ENCODE peak calls at places on chromosomes 12 and 14, in nine cellular contexts. X is activated T-cell treated with anti-CD3 and anti-CD28 coated beads for 24 hours; K is T-cell; L is mucosa of descending colon; Y is activated naive CD4-positive, alpha-beta T cell treated with Interleukin-2 at 50 U/mL for 16 hours; D is CD8-positive, alpha-beta T cell; G is fibroblast of villous mesenchyme; B is NCI-H748 treated with DMSO at 0.1 percent for 48 hours; C is EL. N is an unnamed sample.

GRCh38 chr14:75489480-75489837 is 32.8 kb upstream of the BATF start:
- DNase-seq in X (no peak), K (no peak), L (no peak), Y (no peak), D (no peak), G (no peak), B (no peak), C (no peak), N (peak; percentile 34)

GRCh38 chr14:100822007-100822406 is 3.9 kb upstream of the MEG3 start:
- DNase-seq in X (no peak), K (no peak), L (no peak), Y (no peak), D (no peak), G (no peak), B (no peak), C (no peak), N (no peak)

GRCh38 chr12:89977356-89978185 is 268.9 kb upstream of the ATP2B1 start:
- DNase-seq in X (no peak), K (no peak), L (no peak), Y (no peak), D (no peak), G (peak; percentile 80), B (no peak), C (peak; percentile 53), N (no peak)

GRCh38 chr14:99258884-99259283 is 13.1 kb downstream of the BCL11B start:
- DNase-seq in X (no peak), K (peak; percentile 6), L (no peak), Y (peak; percentile 2), D (no peak), G (no peak), B (no peak), C (no peak), N (peak; percentile 8)

GRCh38 chr14:59359451-59360124 is 105.6 kb downstream of the GPR135 start:
- DNase-seq in X (no peak), K (no peak), L (no peak), Y (no peak), D (no peak), G (no peak), B (no peak), C (no peak), N (no peak)

GRCh38 chr12:111244673-111245072 is 124.2 kb downstream of the PHETA1 start:
- DNase-seq in X (no peak), K (no peak), L (no peak), Y (no peak), D (no peak), G (no peak), B (no peak), C (no peak), N (no peak)

GRCh38 chr12:63420206-63420644 is 248.1 kb downstream of the DPY19L2 start:
- DNase-seq in X (no peak), K (peak; percentile 12), L (no peak), Y (peak; percentile 25), D (no peak), G (peak; percentile 55), B (peak; percentile 97), C (peak; percentile 70), N (peak; percentile 37)

GRCh38 chr12:14315501-14315900 is 50.0 kb upstream of the ATF7IP start:
- DNase-seq in X (no peak), K (no peak), L (no peak), Y (no peak), D (no peak), G (no peak), B (no peak), C (no peak), N (no peak)

GRCh38 chr12:100229876-100230275 is 29.3 kb downstream of the ACTR6 start:
- DNase-seq in X (no peak), K (no peak), L (no peak), Y (no peak), D (no peak), G (no peak), B (no peak), C (peak; percentile 43), N (no peak)

GRCh38 chr12:7940906-7941305 is 4.9 kb upstream of the SLC2A3 start:
- DNase-seq in X (no peak), K (no peak), L (no peak), Y (no peak), D (no peak), G (no peak), B (no peak), C (no peak), N (no peak)

GRCh38 chr14:60102389-60102788 is 10.7 kb downstream of the PCNX4 start:
- DNase-seq in X (no peak), K (no peak), L (no peak), Y (no peak), D (no peak), G (peak; percentile 82), B (no peak), C (peak; percentile 85), N (no peak)

GRCh38 chr12:67034110-67034879 is 234.9 kb upstream of the CAND1 start:
- DNase-seq in X (no peak), K (no peak), L (no peak), Y (no peak), D (no peak), G (no peak), B (no peak), C (peak; percentile 34), N (peak; percentile 26)

GRCh38 chr14:90891326-90891725 is 75.1 kb upstream of the TTC7B start:
- DNase-seq in X (no peak), K (no peak), L (no peak), Y (no peak), D (no peak), G (no peak), B (no peak), C (no peak), N (no peak)

GRCh38 chr12:107992870-107993451 is 136.1 kb upstream of the WSCD2 start:
- DNase-seq in X (no peak), K (no peak), L (no peak), Y (no peak), D (no peak), G (peak; percentile 22), B (peak; percentile 1), C (peak; percentile 29), N (peak; percentile 8)

GRCh38 chr12:57049890-57050289 is at the start of gene MYO1A:
- DNase-seq in X (no peak), K (no peak), L (peak; percentile 65), Y (no peak), D (no peak), G (peak; percentile 16), B (no peak), C (peak; percentile 20), N (no peak)

GRCh38 chr12:15846887-15847286 is 35.3 kb upstream of the STRAP start:
- DNase-seq in X (no peak), K (no peak), L (no peak), Y (no peak), D (no peak), G (peak; percentile 72), B (no peak), C (no peak), N (no peak)

GRCh38 chr12:47758834-47759690 is at the start of gene RAPGEF3:
- DNase-seq in X (peak; percentile 60), K (peak; percentile 53), L (peak; percentile 89), Y (peak; percentile 71), D (peak; percentile 72), G (peak; percentile 78), B (peak; percentile 24), C (peak; percentile 89), N (peak; percentile 86)

GRCh38 chr14:49420201-49420600 is 166.0 kb downstream of the RPS29 start:
- DNase-seq in X (peak; percentile 0), K (no peak), L (no peak), Y (peak; percentile 19), D (no peak), G (no peak), B (no peak), C (no peak), N (peak; percentile 64)

GRCh38 chr12:11814362-11814761 is 164.9 kb downstream of the ETV6 start:
- DNase-seq in X (peak; percentile 27), K (no peak), L (no peak), Y (peak; percentile 27), D (no peak), G (peak; percentile 77), B (no peak), C (peak; percentile 82), N (peak; percentile 67)

GRCh38 chr14:63901434-63902085 is 48.8 kb downstream of the SYNE2 start:
- DNase-seq in X (no peak), K (no peak), L (no peak), Y (no peak), D (no peak), G (peak; percentile 90), B (no peak), C (peak; percentile 50), N (no peak)

GRCh38 chr12:81758421-81759214 is 532 bp downstream of the PPFIA2 start:
- DNase-seq in X (no peak), K (no peak), L (peak; percentile 44), Y (no peak), D (no peak), G (peak; percentile 16), B (peak; percentile 72), C (peak; percentile 2), N (peak; percentile 12)

GRCh38 chr14:103220134-103220981 is 97.1 kb downstream of the TNFAIP2 start:
- DNase-seq in X (no peak), K (no peak), L (no peak), Y (no peak), D (no peak), G (no peak), B (no peak), C (no peak), N (no peak)

GRCh38 chr12:64968989-64969819 is 144.8 kb downstream of the TBC1D30 start:
- DNase-seq in X (no peak), K (no peak), L (no peak), Y (no peak), D (no peak), G (peak; percentile 16), B (no peak), C (peak; percentile 49), N (no peak)

GRCh38 chr14:51616724-51617409 is 34.8 kb upstream of the FRMD6 start:
- DNase-seq in X (no peak), K (no peak), L (no peak), Y (no peak), D (no peak), G (peak; percentile 86), B (no peak), C (peak; percentile 97), N (no peak)

GRCh38 chr12:19369691-19370148 is 69.6 kb upstream of the AEBP2 start:
- DNase-seq in X (no peak), K (no peak), L (no peak), Y (no peak), D (no peak), G (peak; percentile 5), B (no peak), C (no peak), N (no peak)

GRCh38 chr14:99481745-99482099 is 513 bp downstream of the CCNK start:
- DNase-seq in X (peak; percentile 14), K (no peak), L (no peak), Y (no peak), D (no peak), G (peak; percentile 64), B (no peak), C (peak; percentile 41), N (peak; percentile 33)

GRCh38 chr12:51246254-51246853 is 7.7 kb downstream of the DAZAP2 start:
- DNase-seq in X (no peak), K (peak; percentile 47), L (no peak), Y (peak; percentile 25), D (peak; percentile 23), G (peak; percentile 77), B (no peak), C (peak; percentile 64), N (peak; percentile 61)

GRCh38 chr12:51281202-51281924 is 11.1 kb upstream of the SMAGP start:
- DNase-seq in X (no peak), K (no peak), L (no peak), Y (no peak), D (no peak), G (peak; percentile 44), B (no peak), C (peak; percentile 63), N (no peak)

N was measured in activated CD4-positive, alpha-beta memory T cell treated with anti-CD3 and anti-CD28 coated beads for 36 hours.